ENCODE peak calls at places on chromosomes 3 and 15, in six cellular contexts. A, J, L, E, R and S are unnamed samples.

GRCh38 chr3:18422972-18423371 is 2.2 kb downstream of the SATB1 start:
- DNase-seq in A (no peak), J (no peak), L (no peak), E (no peak), R (no peak), S (no peak)

GRCh38 chr15:43774062-43774461 is 2.7 kb downstream of the ELL3 start:
- DNase-seq in A (no peak), J (no peak), L (no peak), E (no peak), R (no peak), S (no peak)

GRCh38 chr3:51985971-51986947 is 2.9 kb downstream of the ACY1 start:
- DNase-seq in A (no peak), J (no peak), L (no peak), E (no peak), R (no peak), S (no peak)

GRCh38 chr15:64441852-64442251 is 18.5 kb upstream of the ZNF609 start:
- DNase-seq in A (no peak), J (no peak), L (no peak), E (no peak), R (no peak), S (no peak)

GRCh38 chr15:82829234-82829633 is 19.8 kb downstream of the WHAMM start:
- DNase-seq in A (no peak), J (no peak), L (no peak), E (no peak), R (no peak), S (no peak)

GRCh38 chr3:58398669-58399333 is 34.8 kb downstream of the PDHB start:
- DNase-seq in A (no peak), J (no peak), L (no peak), E (no peak), R (no peak), S (no peak)

GRCh38 chr15:56817266-56817665 is 84.0 kb upstream of the ZNF280D start:
- DNase-seq in A (peak), J (peak), L (no peak), E (no peak), R (peak), S (no peak)

GRCh38 chr3:149382091-149382467 is 4.6 kb upstream of the TM4SF1 start:
- DNase-seq in A (no peak), J (peak), L (no peak), E (no peak), R (peak), S (no peak)

GRCh38 chr3:194687638-194688206 is 2.0 kb downstream of the FAM43A start:
- DNase-seq in A (peak), J (no peak), L (peak), E (peak), R (peak), S (no peak)